ENCODE peak calls at places on chromosomes 7 and 10, in four cellular contexts. One of them, this sample, is unnamed. For H3K4me1, the result is how much of the 10 kb centered on the place peaks cover.

GRCh38 chr7:100157334-100158228 is 942 bp downstream of the TRAPPC14 start:
- DNase-seq in cardiac muscle cell: peak
- DNase-seq in heart right ventricle: peak
- DNase-seq in stomach: no peak
- DNase-seq in this sample: peak

GRCh38 chr7:73382938-73383503 is 50.6 kb upstream of the FZD9 start:
- DNase-seq in stomach: no peak
- DNase-seq in heart right ventricle: no peak
- DNase-seq in cardiac muscle cell: no peak
- DNase-seq in this sample: no peak

GRCh38 chr7:38229386-38229785 is 44.0 kb downstream of the TARP start:
- DNase-seq in stomach: no peak
- DNase-seq in cardiac muscle cell: no peak
- DNase-seq in heart right ventricle: no peak
- DNase-seq in this sample: no peak

GRCh38 chr10:121845044-121845784 is 82.6 kb downstream of the ATE1 start:
- DNase-seq in stomach: no peak
- DNase-seq in cardiac muscle cell: no peak
- DNase-seq in heart right ventricle: no peak
- DNase-seq in this sample: no peak

GRCh38 chr10:130022501-130023299 is 58.6 kb upstream of the EBF3 start:
- DNase-seq in stomach: no peak
- DNase-seq in heart right ventricle: no peak
- DNase-seq in cardiac muscle cell: no peak
- DNase-seq in this sample: peak

GRCh38 chr7:28858206-28858605 is 99.9 kb downstream of the TRIL start:
- DNase-seq in stomach: no peak
- DNase-seq in cardiac muscle cell: no peak
- DNase-seq in heart right ventricle: no peak
- DNase-seq in this sample: no peak

GRCh38 chr7:101857358-101857794 is 40.0 kb downstream of the CUX1 start:
- DNase-seq in heart right ventricle: no peak
- DNase-seq in stomach: no peak
- DNase-seq in cardiac muscle cell: no peak
- DNase-seq in this sample: no peak

GRCh38 chr10:16867556-16867955 is 50.3 kb upstream of the RSU1 start:
- DNase-seq in heart right ventricle: no peak
- DNase-seq in stomach: no peak
- DNase-seq in cardiac muscle cell: no peak
- DNase-seq in this sample: no peak

GRCh38 chr7:158991824-158992621 is 135.7 kb downstream of the DYNC2I1 start:
- DNase-seq in cardiac muscle cell: no peak
- DNase-seq in stomach: no peak
- DNase-seq in heart right ventricle: no peak
- DNase-seq in this sample: no peak

DNA sequence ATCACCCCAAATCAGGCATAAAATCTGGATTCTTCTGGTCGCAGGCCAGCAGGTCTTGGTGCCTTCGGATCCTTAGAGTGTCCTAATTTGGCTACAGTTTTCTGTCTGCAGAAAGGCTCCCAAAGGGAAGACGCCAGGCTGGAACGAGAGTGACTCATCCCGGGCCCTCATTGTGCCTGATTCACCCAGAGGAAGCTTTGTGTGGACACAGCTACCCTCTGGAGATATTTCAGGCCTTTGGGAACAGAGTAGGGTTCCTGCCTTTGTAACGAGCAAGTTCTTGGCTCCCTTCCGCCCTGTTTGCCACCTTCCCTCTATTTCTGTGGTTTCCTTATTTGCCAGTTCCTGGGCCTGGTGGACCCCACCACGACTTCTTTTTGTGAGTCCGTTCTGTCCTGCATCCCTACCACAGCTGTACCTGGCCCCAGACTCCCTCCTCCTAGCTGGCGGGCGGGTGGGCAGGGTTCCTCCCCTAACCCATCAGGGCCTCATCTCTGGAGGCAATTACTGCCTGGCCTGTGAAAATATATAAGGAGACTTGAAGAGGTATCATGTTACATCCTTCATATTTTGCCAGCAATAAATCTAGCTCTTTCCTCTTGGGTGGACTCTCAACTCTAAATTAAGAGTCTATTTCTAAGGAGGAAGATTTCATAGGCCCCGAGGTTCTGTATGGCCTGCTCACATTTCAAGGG is 219.1 kb upstream of the ZNF32 start:
- DNase-seq in stomach: no peak
- DNase-seq in heart right ventricle: no peak
- DNase-seq in cardiac muscle cell: no peak
- DNase-seq in this sample: no peak
- H3K4me1 ChIP-seq in stomach: under half
- H3K4me1 ChIP-seq in heart right ventricle: under half
- H3K4me1 ChIP-seq in cardiac muscle cell: under half
- H3K4me1 ChIP-seq in this sample: under half

GRCh38 chr7:91800389-91800788 is 80.1 kb downstream of the MTERF1 start:
- DNase-seq in heart right ventricle: peak
- DNase-seq in stomach: no peak
- DNase-seq in cardiac muscle cell: no peak
- DNase-seq in this sample: no peak
- H3K4me1 ChIP-seq in heart right ventricle: under half
- H3K4me1 ChIP-seq in stomach: under half
- H3K4me1 ChIP-seq in cardiac muscle cell: under half
- H3K4me1 ChIP-seq in this sample: under half

DNA sequence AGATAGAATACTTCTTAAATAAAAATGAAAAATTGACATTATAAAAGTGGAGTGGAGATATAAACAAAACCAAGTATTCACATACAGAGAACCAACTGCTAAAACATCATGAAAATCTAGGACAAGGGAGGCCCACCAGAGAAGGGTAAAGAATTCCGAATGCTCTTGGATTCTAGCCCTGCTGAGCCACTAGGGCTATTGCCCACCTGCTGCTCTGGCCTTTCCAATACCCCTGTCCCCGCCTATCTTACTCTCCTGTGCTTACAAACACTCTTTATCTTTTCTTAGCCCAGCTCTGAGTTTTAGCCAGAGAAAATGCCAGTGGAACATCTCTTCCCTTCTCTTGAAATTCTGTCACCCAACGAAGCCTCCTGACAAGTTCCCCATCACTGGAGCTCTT is 100.3 kb downstream of the MACC1 start:
- DNase-seq in heart right ventricle: no peak
- DNase-seq in cardiac muscle cell: no peak
- DNase-seq in stomach: no peak
- DNase-seq in this sample: no peak
- H3K4me1 ChIP-seq in heart right ventricle: under half
- H3K4me1 ChIP-seq in cardiac muscle cell: under half
- H3K4me1 ChIP-seq in stomach: under half
- H3K4me1 ChIP-seq in this sample: under half

GRCh38 chr7:132489776-132490237 is 86.5 kb downstream of the PLXNA4 start:
- DNase-seq in stomach: no peak
- DNase-seq in cardiac muscle cell: no peak
- DNase-seq in heart right ventricle: no peak
- DNase-seq in this sample: no peak
- H3K4me1 ChIP-seq in stomach: under half
- H3K4me1 ChIP-seq in cardiac muscle cell: under half
- H3K4me1 ChIP-seq in heart right ventricle: under half
- H3K4me1 ChIP-seq in this sample: under half

GRCh38 chr10:95247200-95247880 is 43.5 kb downstream of the PDLIM1 start:
- DNase-seq in stomach: no peak
- DNase-seq in heart right ventricle: no peak
- DNase-seq in cardiac muscle cell: no peak
- DNase-seq in this sample: no peak
- H3K4me1 ChIP-seq in stomach: under half
- H3K4me1 ChIP-seq in heart right ventricle: half or more
- H3K4me1 ChIP-seq in cardiac muscle cell: under half
- H3K4me1 ChIP-seq in this sample: under half

DNA sequence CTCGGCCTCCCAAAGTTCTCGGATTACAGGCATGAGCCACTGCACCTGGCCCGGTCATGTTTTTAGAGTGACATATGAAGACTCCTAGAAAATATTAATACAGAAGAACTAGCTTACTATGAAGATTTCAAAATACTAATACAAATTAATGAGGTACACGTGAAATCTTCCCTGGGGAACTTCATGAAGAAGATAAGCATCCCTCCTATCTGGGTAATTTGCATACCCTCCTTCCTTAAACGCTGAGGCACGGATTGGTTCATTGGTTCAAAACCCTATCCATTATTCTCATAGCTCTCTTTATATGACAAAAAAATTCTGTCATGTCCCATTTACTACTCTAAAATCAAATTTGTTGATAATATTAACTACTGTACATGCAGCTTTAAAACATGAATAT is 224.8 kb upstream of the KLF14 start:
- DNase-seq in cardiac muscle cell: no peak
- DNase-seq in heart right ventricle: no peak
- DNase-seq in stomach: no peak
- DNase-seq in this sample: no peak
- H3K4me1 ChIP-seq in cardiac muscle cell: under half
- H3K4me1 ChIP-seq in heart right ventricle: half or more
- H3K4me1 ChIP-seq in stomach: under half
- H3K4me1 ChIP-seq in this sample: half or more

DNA sequence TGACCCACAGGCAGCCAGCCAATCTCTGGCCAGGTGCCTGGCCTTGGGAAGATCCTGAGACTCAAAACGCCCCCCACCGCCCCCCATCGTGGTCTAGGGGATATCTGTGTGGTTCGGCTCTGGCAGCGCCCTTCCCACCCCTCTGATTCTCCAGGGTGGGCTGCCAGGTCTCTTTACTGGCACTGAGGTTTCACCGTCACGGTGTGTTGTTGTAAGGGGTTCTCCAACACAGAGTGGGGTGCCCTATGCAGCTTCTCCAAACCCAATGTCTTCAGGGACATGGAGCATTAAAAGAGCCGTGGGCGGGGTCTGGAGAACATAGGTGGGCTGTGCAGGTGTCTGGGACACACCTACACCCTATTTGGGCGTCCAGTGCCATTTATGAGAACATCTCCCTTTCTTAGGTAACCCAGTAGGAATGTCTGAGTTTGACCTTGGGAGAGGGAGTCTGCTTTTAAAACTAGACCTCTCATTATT is 1.5 kb downstream of the MAFK start:
- DNase-seq in heart right ventricle: peak
- DNase-seq in cardiac muscle cell: no peak
- DNase-seq in stomach: peak
- DNase-seq in this sample: no peak
- H3K4me1 ChIP-seq in heart right ventricle: under half
- H3K4me1 ChIP-seq in cardiac muscle cell: under half
- H3K4me1 ChIP-seq in stomach: under half
- H3K4me1 ChIP-seq in this sample: half or more

DNA sequence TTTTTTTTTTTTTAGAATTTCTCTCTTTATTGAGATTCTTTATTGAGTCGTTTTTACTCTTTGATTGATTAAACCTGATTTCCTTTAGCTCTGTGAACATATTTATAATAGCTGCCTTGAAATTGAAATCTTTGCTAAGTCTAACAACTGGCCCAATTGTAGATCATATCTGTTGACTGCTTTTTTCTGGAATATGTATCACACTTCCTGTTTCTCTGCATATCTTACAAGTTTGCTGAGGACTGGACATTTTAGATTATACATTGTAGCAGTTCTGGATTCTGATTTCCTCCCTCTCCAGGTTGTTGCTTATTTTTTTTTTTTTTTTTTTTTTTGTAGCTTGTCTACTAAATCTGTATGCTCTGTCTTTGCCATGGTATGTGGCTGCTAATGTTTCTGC is 56.3 kb downstream of the PRKAR2B start:
- DNase-seq in heart right ventricle: no peak
- DNase-seq in stomach: no peak
- DNase-seq in cardiac muscle cell: no peak
- DNase-seq in this sample: no peak
- H3K4me1 ChIP-seq in heart right ventricle: under half
- H3K4me1 ChIP-seq in stomach: under half
- H3K4me1 ChIP-seq in cardiac muscle cell: under half
- H3K4me1 ChIP-seq in this sample: under half

GRCh38 chr10:14758451-14758850 is 16.2 kb downstream of the FAM107B start:
- DNase-seq in heart right ventricle: no peak
- DNase-seq in cardiac muscle cell: no peak
- DNase-seq in stomach: no peak
- DNase-seq in this sample: no peak
- H3K4me1 ChIP-seq in heart right ventricle: under half
- H3K4me1 ChIP-seq in cardiac muscle cell: under half
- H3K4me1 ChIP-seq in stomach: under half
- H3K4me1 ChIP-seq in this sample: under half

GRCh38 chr10:5896208-5896607 is 6.2 kb downstream of the FBH1 start:
- DNase-seq in cardiac muscle cell: no peak
- DNase-seq in stomach: peak
- DNase-seq in heart right ventricle: no peak
- DNase-seq in this sample: no peak
- H3K4me1 ChIP-seq in cardiac muscle cell: half or more
- H3K4me1 ChIP-seq in stomach: under half
- H3K4me1 ChIP-seq in heart right ventricle: under half
- H3K4me1 ChIP-seq in this sample: half or more